ENCODE peak calls at places on chromosome 21, in four cellular contexts. One of them, this sample, is unnamed.

GRCh38 chr21:17858764-17859163 is 39.6 kb upstream of the C21orf91 start:
- DNase-seq in K562: no peak
- DNase-seq in A549: no peak
- DNase-seq in HepG2: no peak
- DNase-seq in this sample: no peak

GRCh38 chr21:28781602-28782274 is 210.9 kb downstream of the LTN1 start:
- DNase-seq in K562: peak
- DNase-seq in A549: peak
- DNase-seq in HepG2: peak
- DNase-seq in this sample: no peak

GRCh38 chr21:25626752-25627151 is 12.3 kb upstream of the JAM2 start:
- DNase-seq in K562: no peak
- DNase-seq in A549: no peak
- DNase-seq in HepG2: no peak
- DNase-seq in this sample: no peak

GRCh38 chr21:35720065-35720810 is 340.1 kb downstream of the SETD4 start:
- DNase-seq in K562: no peak
- DNase-seq in A549: no peak
- DNase-seq in HepG2: no peak
- DNase-seq in this sample: no peak

GRCh38 chr21:34844033-34844923 is 175.5 kb downstream of the CLIC6 start:
- DNase-seq in K562: no peak
- DNase-seq in A549: no peak
- DNase-seq in HepG2: no peak
- DNase-seq in this sample: no peak

GRCh38 chr21:35203093-35204021 is 154.3 kb upstream of the RUNX1 start:
- DNase-seq in K562: peak
- DNase-seq in A549: no peak
- DNase-seq in HepG2: no peak
- DNase-seq in this sample: no peak

GRCh38 chr21:29290245-29290644 is 8.5 kb upstream of the BACH1 start:
- DNase-seq in K562: no peak
- DNase-seq in A549: no peak
- DNase-seq in HepG2: no peak
- DNase-seq in this sample: no peak

GRCh38 chr21:39016740-39017315 is 166.4 kb downstream of the PSMG1 start:
- DNase-seq in K562: no peak
- DNase-seq in A549: no peak
- DNase-seq in HepG2: no peak
- DNase-seq in this sample: peak

GRCh38 chr21:35046880-35047229 is 2.2 kb downstream of the RUNX1 start:
- DNase-seq in K562: no peak
- DNase-seq in A549: no peak
- DNase-seq in HepG2: peak
- DNase-seq in this sample: no peak

GRCh38 chr21:46325073-46325912 is 1.3 kb downstream of the PCNT start:
- DNase-seq in K562: peak
- DNase-seq in A549: peak
- DNase-seq in HepG2: peak
- DNase-seq in this sample: no peak

GRCh38 chr21:23887709-23888303 is 1719.5 kb downstream of the MRPL39 start:
- DNase-seq in K562: peak
- DNase-seq in A549: no peak
- DNase-seq in HepG2: no peak
- DNase-seq in this sample: no peak

GRCh38 chr21:23639726-23640125 is 1967.6 kb downstream of the MRPL39 start:
- DNase-seq in K562: no peak
- DNase-seq in A549: no peak
- DNase-seq in HepG2: no peak
- DNase-seq in this sample: no peak

GRCh38 chr21:43848771-43849170 is 16.3 kb upstream of the AGPAT3 start:
- DNase-seq in K562: no peak
- DNase-seq in A549: no peak
- DNase-seq in HepG2: no peak
- DNase-seq in this sample: no peak

GRCh38 chr21:39969691-39970364 is 102.6 kb downstream of the PCP4 start:
- DNase-seq in K562: no peak
- DNase-seq in A549: no peak
- DNase-seq in HepG2: no peak
- DNase-seq in this sample: no peak

GRCh38 chr21:39556176-39556575 is 56.6 kb upstream of the B3GALT5 start:
- DNase-seq in K562: no peak
- DNase-seq in A549: no peak
- DNase-seq in HepG2: no peak
- DNase-seq in this sample: no peak

GRCh38 chr21:46362946-46363345 is 39.0 kb downstream of the PCNT start:
- DNase-seq in K562: no peak
- DNase-seq in A549: no peak
- DNase-seq in HepG2: no peak
- DNase-seq in this sample: no peak

GRCh38 chr21:22871692-22872091 is 1873.5 kb downstream of the NCAM2 start:
- DNase-seq in K562: no peak
- DNase-seq in A549: no peak
- DNase-seq in HepG2: no peak
- DNase-seq in this sample: no peak

GRCh38 chr21:24045775-24046215 is 1561.5 kb downstream of the MRPL39 start:
- DNase-seq in K562: peak
- DNase-seq in A549: peak
- DNase-seq in HepG2: no peak
- DNase-seq in this sample: no peak

GRCh38 chr21:37095821-37096220 is 22.8 kb downstream of the TTC3 start:
- DNase-seq in K562: no peak
- DNase-seq in A549: no peak
- DNase-seq in HepG2: no peak
- DNase-seq in this sample: no peak

GRCh38 chr21:37106998-37107397 is 33.9 kb downstream of the TTC3 start:
- DNase-seq in K562: no peak
- DNase-seq in A549: no peak
- DNase-seq in HepG2: no peak
- DNase-seq in this sample: no peak

GRCh38 chr21:37098756-37099155 is 25.7 kb downstream of the TTC3 start:
- DNase-seq in K562: no peak
- DNase-seq in A549: no peak
- DNase-seq in HepG2: no peak
- DNase-seq in this sample: no peak

GRCh38 chr21:37101384-37101783 is 28.3 kb downstream of the TTC3 start:
- DNase-seq in K562: no peak
- DNase-seq in A549: peak
- DNase-seq in HepG2: no peak
- DNase-seq in this sample: no peak
- TF ChIP-seq CHD4 in K562: no peak
- TF ChIP-seq CHD4 in A549: no peak
- TF ChIP-seq CHD4 in HepG2: no peak
- TF ChIP-seq CHD4 in this sample: no peak

DNA sequence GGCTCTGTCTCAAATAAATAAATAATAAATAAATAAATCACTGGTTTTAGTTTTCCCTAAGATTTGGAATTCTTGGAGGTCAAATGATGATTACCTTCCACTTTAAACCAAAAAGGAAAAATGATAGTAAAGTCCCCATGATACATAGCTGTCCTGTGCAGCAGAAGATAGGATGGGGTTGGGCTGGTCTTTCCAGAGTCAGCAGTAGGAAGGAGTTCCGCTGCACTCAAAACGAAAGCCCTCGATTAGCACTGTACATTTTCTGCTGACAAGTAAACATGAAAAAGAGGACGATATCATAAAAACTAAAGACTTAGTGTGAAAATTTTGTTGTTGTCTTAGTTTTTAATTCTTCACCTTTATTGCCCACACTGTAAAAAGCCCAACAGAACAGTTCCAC is 79.7 kb downstream of the ATP5PO start:
- DNase-seq in K562: no peak
- DNase-seq in A549: no peak
- DNase-seq in HepG2: no peak
- DNase-seq in this sample: no peak
- TF ChIP-seq REST in K562: no peak
- TF ChIP-seq REST in A549: no peak
- TF ChIP-seq REST in HepG2: no peak
- TF ChIP-seq REST in this sample: no peak

DNA sequence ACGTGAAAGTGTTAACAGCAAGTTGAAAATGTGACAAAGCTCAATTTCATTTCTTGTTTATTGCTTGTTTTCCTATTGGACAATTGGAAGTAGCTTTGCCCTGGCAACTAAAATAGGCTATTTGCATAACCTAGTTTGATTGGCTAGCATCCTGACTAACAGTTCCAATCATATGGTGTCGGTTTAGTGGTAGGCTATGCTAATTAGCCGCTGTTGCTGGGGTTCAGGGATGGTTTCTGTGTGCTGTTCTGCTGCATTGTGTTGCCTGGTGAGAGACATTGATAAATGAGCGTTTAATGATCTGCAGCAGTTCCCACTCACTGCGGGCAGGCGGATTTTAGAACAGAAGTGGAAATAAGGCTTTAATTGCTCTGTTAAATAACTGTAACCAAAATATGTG is 68.5 kb downstream of the DYRK1A start:
- DNase-seq in K562: peak
- DNase-seq in A549: peak
- DNase-seq in HepG2: no peak
- DNase-seq in this sample: no peak
- TF ChIP-seq CHD4 in K562: no peak
- TF ChIP-seq CHD4 in A549: no peak
- TF ChIP-seq CHD4 in HepG2: no peak
- TF ChIP-seq CHD4 in this sample: no peak

GRCh38 chr21:45294509-45295291 is 7.0 kb upstream of the POFUT2 start:
- DNase-seq in K562: peak
- DNase-seq in A549: no peak
- DNase-seq in HepG2: no peak
- DNase-seq in this sample: no peak
- TF ChIP-seq REST in K562: no peak
- TF ChIP-seq REST in A549: no peak
- TF ChIP-seq REST in HepG2: no peak
- TF ChIP-seq REST in this sample: no peak

DNA sequence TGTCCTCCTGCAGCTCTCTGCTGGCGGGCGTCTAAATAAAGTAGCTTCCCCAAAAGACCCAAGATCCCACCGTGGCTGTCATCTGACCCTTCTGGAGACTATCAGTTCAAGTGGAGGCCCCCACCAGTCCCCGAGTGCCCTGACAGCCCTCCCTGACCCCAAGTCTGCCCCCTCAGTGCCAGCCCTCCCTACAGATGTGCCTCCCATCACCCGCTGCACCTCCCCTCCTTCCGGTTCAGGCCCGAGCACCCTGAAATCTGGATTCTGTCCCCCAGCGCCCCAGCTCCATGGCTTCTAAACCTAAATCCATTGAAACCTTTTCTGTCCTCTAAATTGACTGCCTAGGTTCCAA is 593 bp downstream of the IL10RB start:
- DNase-seq in K562: no peak
- DNase-seq in A549: no peak
- DNase-seq in HepG2: no peak
- DNase-seq in this sample: no peak
- TF ChIP-seq CHD4 in K562: no peak
- TF ChIP-seq CHD4 in A549: no peak
- TF ChIP-seq CHD4 in HepG2: no peak
- TF ChIP-seq CHD4 in this sample: no peak

GRCh38 chr21:32790626-32791025 is 19.1 kb upstream of the PAXBP1 start:
- DNase-seq in K562: no peak
- DNase-seq in A549: no peak
- DNase-seq in HepG2: no peak
- DNase-seq in this sample: no peak

GRCh38 chr21:32795376-32795775 is 23.8 kb upstream of the PAXBP1 start:
- DNase-seq in K562: no peak
- DNase-seq in A549: no peak
- DNase-seq in HepG2: no peak
- DNase-seq in this sample: no peak

GRCh38 chr21:32797679-32798078 is 26.1 kb upstream of the PAXBP1 start:
- DNase-seq in K562: no peak
- DNase-seq in A549: no peak
- DNase-seq in HepG2: no peak
- DNase-seq in this sample: no peak

GRCh38 chr21:32795802-32796489 is 24.4 kb upstream of the PAXBP1 start:
- DNase-seq in K562: no peak
- DNase-seq in A549: no peak
- DNase-seq in HepG2: no peak
- DNase-seq in this sample: no peak

DNA sequence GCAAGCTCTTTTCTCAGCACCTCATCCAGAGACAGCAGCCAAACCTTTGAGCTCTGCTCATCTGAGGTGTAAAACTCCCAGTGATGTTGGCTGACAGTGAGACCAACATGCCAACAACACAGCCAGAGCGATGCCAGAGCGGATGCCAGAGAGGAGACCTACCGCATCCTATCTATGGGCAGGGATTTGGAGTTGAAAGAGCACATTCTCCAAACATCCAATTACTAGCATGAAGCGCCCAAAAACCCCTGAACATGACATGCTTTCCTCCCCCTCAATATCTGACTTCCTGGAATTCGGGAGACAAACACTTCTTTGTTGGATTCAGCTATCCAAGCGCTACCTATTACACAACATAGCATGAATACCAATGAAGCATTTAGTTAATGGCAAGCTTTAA is 23.1 kb upstream of the PAXBP1 start:
- DNase-seq in K562: no peak
- DNase-seq in A549: no peak
- DNase-seq in HepG2: peak
- DNase-seq in this sample: no peak
- TF ChIP-seq REST in K562: no peak
- TF ChIP-seq REST in A549: no peak
- TF ChIP-seq REST in HepG2: peak
- TF ChIP-seq REST in this sample: no peak

GRCh38 chr21:42677339-42678117 is 24.1 kb downstream of the PDE9A start:
- DNase-seq in K562: peak
- DNase-seq in A549: no peak
- DNase-seq in HepG2: no peak
- DNase-seq in this sample: no peak
- TF ChIP-seq CHD4 in K562: no peak
- TF ChIP-seq CHD4 in A549: no peak
- TF ChIP-seq CHD4 in HepG2: no peak
- TF ChIP-seq CHD4 in this sample: no peak

GRCh38 chr21:15446193-15446592 is 283.6 kb upstream of the USP25 start:
- DNase-seq in K562: no peak
- DNase-seq in A549: no peak
- DNase-seq in HepG2: no peak
- DNase-seq in this sample: no peak
- TF ChIP-seq REST in K562: no peak
- TF ChIP-seq REST in A549: no peak
- TF ChIP-seq REST in HepG2: no peak
- TF ChIP-seq REST in this sample: no peak

This sample was measured in GM12878.